ENCODE peak calls at places on chromosomes 4 and X, in nine cellular contexts. D is midbrain; U is SW 1271; K is HFFc6; W is central memory CD4-positive, alpha-beta T cell; Z is stimulated activated CD4-positive, alpha-beta T cell treated with anti-CD3 and anti-CD28 coated beads, TNF-alpha, amount 100 ng/mL, for 1 hour; L is endothelial cell; C is dermis blood vessel endothelial cell; A is T-helper 2 cell. V is an unnamed sample.

GRCh38 chrX:43604753-43605152 is 51.3 kb upstream of the MAOA start:
- DNase-seq in C (no peak), K (no peak), L (no peak), Z (no peak), D (no peak), W (no peak), A (no peak), U (no peak), V (no peak)

GRCh38 chr4:169416997-169417396 is 146.2 kb upstream of the SH3RF1 start:
- DNase-seq in W (no peak), L (no peak), K (no peak), D (peak), Z (no peak), C (peak), U (no peak), A (no peak), V (no peak)

GRCh38 chrX:72255445-72255844 is 16.6 kb upstream of the ERCC6L start:
- DNase-seq in D (no peak), C (no peak), Z (no peak), W (no peak), U (no peak), K (no peak), L (peak), A (no peak), V (no peak)

GRCh38 chr4:9679704-9680478 is 101.5 kb upstream of the DRD5 start:
- DNase-seq in D (no peak), L (no peak), A (no peak), W (no peak), Z (no peak), K (no peak), C (no peak), U (no peak), V (no peak)

GRCh38 chrX:68938244-68939004 is 109.6 kb downstream of the EFNB1 start:
- DNase-seq in C (peak), L (no peak), K (no peak), U (no peak), A (no peak), Z (no peak), W (no peak), D (no peak), V (no peak)

GRCh38 chrX:6313356-6313755 is 84.7 kb upstream of the NLGN4X start:
- DNase-seq in K (no peak), U (no peak), A (no peak), D (no peak), W (no peak), C (no peak), Z (no peak), L (no peak), V (no peak)

GRCh38 chrX:110015027-110015426 is 12.1 kb downstream of the TMEM164 start:
- DNase-seq in A (no peak), C (peak), U (no peak), K (no peak), L (no peak), D (no peak), Z (no peak), W (no peak), V (no peak)

GRCh38 chr4:16939178-16939577 is 40.7 kb upstream of the LDB2 start:
- DNase-seq in Z (no peak), A (no peak), K (no peak), L (no peak), D (no peak), W (no peak), C (no peak), U (no peak), V (no peak)

GRCh38 chr4:13907255-13907751 is 279.8 kb upstream of the BOD1L1 start:
- DNase-seq in A (no peak), U (peak), W (no peak), K (peak), L (no peak), Z (no peak), C (peak), D (no peak), V (no peak)

GRCh38 chrX:129534816-129535578 is 5.1 kb upstream of the OCRL start:
- DNase-seq in Z (no peak), C (no peak), W (no peak), K (peak), A (no peak), U (no peak), L (no peak), D (no peak), V (no peak)